ENCODE peak calls at places on chromosome 2, in nine cellular contexts. Q, B, V, S, I, D, O, Z and K are unnamed samples. For H3K27me3, the result is how much of the 10 kb centered on the place peaks cover.

GRCh38 chr2:43218550-43219382 is 7.6 kb downstream of the ZFP36L2 start:
- DNase-seq in Q (peak), B (peak), V (no peak), S (peak), I (peak), D (peak), O (peak), Z (peak), K (no peak)

GRCh38 chr2:230643576-230644291 is 68.9 kb upstream of the CAB39 start:
- DNase-seq in Q (peak), B (no peak), V (no peak), S (no peak), I (no peak), D (peak), O (no peak), Z (peak), K (no peak)

GRCh38 chr2:133841905-133842304 is 273.6 kb upstream of the NCKAP5 start:
- DNase-seq in Q (no peak), B (no peak), V (no peak), S (peak), I (peak), D (no peak), O (peak), Z (peak), K (peak)

GRCh38 chr2:171072164-171072563 is 88.5 kb downstream of the TLK1 start:
- DNase-seq in Q (no peak), B (no peak), V (no peak), S (no peak), I (no peak), D (no peak), O (no peak), Z (no peak), K (no peak)

GRCh38 chr2:216671791-216672343 is 23.5 kb downstream of the IGFBP5 start:
- DNase-seq in Q (no peak), B (peak), V (no peak), S (no peak), I (no peak), D (no peak), O (no peak), Z (no peak), K (no peak)

GRCh38 chr2:205704101-205704741 is 21.9 kb downstream of the NRP2 start:
- DNase-seq in Q (no peak), B (peak), V (no peak), S (peak), I (no peak), D (no peak), O (no peak), Z (no peak), K (no peak)

GRCh38 chr2:201182650-201183372 is at the start of gene CASP10:
- DNase-seq in Q (peak), B (no peak), V (peak), S (peak), I (peak), D (peak), O (peak), Z (no peak), K (no peak)

GRCh38 chr2:100104718-100105677 is 37.4 kb downstream of the AFF3 start:
- DNase-seq in Q (peak), B (peak), V (no peak), S (peak), I (no peak), D (peak), O (no peak), Z (peak), K (peak)

GRCh38 chr2:170052151-170052550 is 125.8 kb upstream of the MYO3B start:
- DNase-seq in Q (no peak), B (no peak), V (no peak), S (peak), I (peak), D (no peak), O (peak), Z (no peak), K (no peak)

GRCh38 chr2:36352024-36352398 is 3.6 kb upstream of the CRIM1 start:
- DNase-seq in Q (peak), B (no peak), V (peak), S (peak), I (no peak), D (peak), O (peak), Z (no peak), K (no peak)

GRCh38 chr2:201969938-201970785 is 63.5 kb upstream of the FZD7 start:
- DNase-seq in Q (no peak), B (no peak), V (no peak), S (peak), I (peak), D (no peak), O (no peak), Z (no peak), K (no peak)

GRCh38 chr2:212548459-212548815 is 9.8 kb upstream of the ERBB4 start:
- DNase-seq in Q (no peak), B (no peak), V (peak), S (peak), I (peak), D (no peak), O (peak), Z (peak), K (no peak)

GRCh38 chr2:118855451-118856279 is 8.2 kb upstream of the EN1 start:
- DNase-seq in Q (peak), B (peak), V (peak), S (peak), I (peak), D (peak), O (peak), Z (peak), K (peak)
- H3K27me3 ChIP-seq in Q (under half), B (under half), V (under half), S (under half), I (half or more), D (under half), O (half or more), Z (under half), K (under half)

DNA sequence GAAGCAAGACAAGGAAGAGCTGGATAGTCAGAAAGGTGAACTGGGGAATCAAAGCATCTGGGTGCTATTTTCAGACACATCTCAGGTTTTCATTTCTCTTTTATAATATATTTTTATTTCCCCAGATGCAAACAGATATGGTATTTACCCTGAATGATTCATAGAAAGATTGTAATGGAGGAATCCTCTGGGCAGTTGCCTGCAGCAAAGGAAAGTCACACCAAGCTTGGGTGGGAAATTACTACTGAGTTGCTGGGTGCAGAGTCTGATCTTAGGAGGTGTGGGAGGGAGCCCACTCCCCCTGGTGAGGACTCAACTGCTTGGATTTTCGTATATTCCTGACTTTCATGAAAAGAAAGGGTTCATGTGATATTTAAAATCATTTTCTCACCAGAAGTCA is 2.1 kb downstream of the EFR3B start:
- DNase-seq in Q (no peak), B (no peak), V (no peak), S (peak), I (no peak), D (no peak), O (no peak), Z (no peak), K (no peak)
- H3K27me3 ChIP-seq in Q (under half), B (under half), V (under half), S (under half), I (under half), D (under half), O (under half), Z (under half), K (under half)

DNA sequence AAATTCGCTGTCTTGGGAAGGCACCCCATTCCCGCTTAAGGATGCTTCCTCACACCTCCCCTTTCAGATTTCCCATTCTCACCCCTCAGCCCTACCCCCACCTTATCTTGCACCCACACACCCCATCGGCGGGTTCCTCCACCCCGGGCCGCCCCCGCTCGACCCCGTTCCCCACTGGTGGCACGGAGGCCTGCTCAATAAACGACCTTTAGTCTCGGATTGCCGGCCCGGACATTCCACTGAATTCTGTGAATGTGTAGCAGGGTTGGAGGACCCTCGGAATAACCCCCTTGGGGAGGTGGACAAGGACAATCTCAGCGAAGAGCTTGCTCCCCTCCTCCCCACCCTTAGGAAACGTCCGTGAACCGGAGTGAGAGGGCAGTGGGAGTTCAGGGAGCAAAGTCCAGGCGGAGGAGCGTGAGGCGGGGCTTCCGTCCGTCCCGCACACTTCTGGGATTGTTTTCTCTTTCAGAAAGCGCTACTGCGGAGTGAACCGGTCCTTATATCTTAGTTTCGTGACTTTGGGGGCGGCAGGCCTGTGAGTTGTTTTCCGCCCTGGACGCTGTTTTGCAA is 2.8 kb upstream of the LBX2 start:
- DNase-seq in Q (no peak), B (no peak), V (no peak), S (no peak), I (no peak), D (no peak), O (no peak), Z (no peak), K (peak)
- H3K27me3 ChIP-seq in Q (under half), B (under half), V (under half), S (under half), I (under half), D (under half), O (under half), Z (under half), K (under half)

GRCh38 chr2:85012431-85012830 is 41.5 kb downstream of the KCMF1 start:
- DNase-seq in Q (no peak), B (no peak), V (no peak), S (no peak), I (no peak), D (no peak), O (no peak), Z (no peak), K (no peak)
- H3K27me3 ChIP-seq in Q (under half), B (under half), V (under half), S (under half), I (under half), D (under half), O (under half), Z (under half), K (under half)

DNA sequence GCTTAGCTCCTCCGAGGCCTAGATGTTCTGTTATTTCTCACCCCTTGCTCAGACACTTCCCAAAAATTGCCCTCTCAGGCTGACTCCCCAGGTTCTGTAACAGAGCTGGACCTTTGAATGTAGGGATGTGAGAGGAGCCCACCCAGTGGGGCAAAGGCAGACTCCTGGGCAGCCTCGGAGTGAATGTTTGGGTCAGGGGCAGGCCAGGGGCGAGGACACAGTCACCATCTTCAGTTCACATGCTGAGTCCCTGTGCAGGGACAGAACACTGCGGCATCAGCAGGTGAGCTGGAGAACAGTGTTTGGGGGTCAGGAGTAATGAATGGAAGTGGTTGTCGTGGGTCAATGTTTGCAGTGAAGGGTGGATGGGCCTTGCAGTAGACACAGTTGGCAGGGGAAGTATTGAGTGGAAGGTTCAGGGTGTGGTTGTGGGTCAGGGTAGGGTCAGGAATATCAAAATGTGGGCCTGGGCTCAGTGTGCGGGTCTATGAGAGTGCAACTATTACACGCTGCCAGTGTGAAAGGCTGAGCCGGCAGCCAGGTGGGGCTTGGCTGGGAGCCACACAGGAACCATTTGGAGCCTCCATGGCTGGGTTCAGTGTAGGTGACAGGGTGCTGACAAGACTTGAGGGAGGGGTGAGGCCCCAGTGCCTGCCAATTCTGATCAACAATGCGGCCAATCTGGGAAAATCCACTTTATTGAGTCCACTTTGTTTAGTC is 4.4 kb downstream of the IHH start:
- DNase-seq in Q (no peak), B (no peak), V (no peak), S (no peak), I (no peak), D (no peak), O (no peak), Z (no peak), K (no peak)
- H3K27me3 ChIP-seq in Q (under half), B (under half), V (under half), S (half or more), I (half or more), D (under half), O (under half), Z (under half), K (under half)